ENCODE peak calls at places on chromosome 14, in seven cellular contexts. X, E, B, K, W, H and A are unnamed samples.

GRCh38 chr14:61218765-61219164 is 62.4 kb downstream of the TMEM30B start:
- DNase-seq in X (no peak), B (no peak), K (no peak), W (no peak), E (no peak), H (peak; percentile 61), A (no peak)

GRCh38 chr14:23376477-23377200 is at the start of gene CMTM5:
- DNase-seq in H (peak; percentile 58), K (no peak), W (no peak), X (no peak), B (no peak), E (no peak), A (no peak)

GRCh38 chr14:37623552-37623951 is 28.1 kb downstream of the TTC6 start:
- DNase-seq in K (peak; percentile 63), X (no peak), E (peak; percentile 81), H (no peak), B (no peak), W (no peak), A (no peak)

GRCh38 chr14:61514006-61514830 is 181.1 kb upstream of the HIF1A start:
- DNase-seq in W (no peak), B (no peak), K (no peak), E (peak; percentile 37), H (peak; percentile 49), X (no peak), A (no peak)

GRCh38 chr14:95039259-95039992 is 117.9 kb downstream of the DICER1 start:
- DNase-seq in E (no peak), K (no peak), H (no peak), X (peak; percentile 20), W (no peak), B (no peak), A (peak; percentile 83)

GRCh38 chr14:33758545-33758944 is 192.3 kb downstream of the EGLN3 start:
- DNase-seq in E (no peak), W (no peak), H (no peak), K (no peak), B (no peak), X (no peak), A (no peak)

GRCh38 chr14:45426685-45427282 is 173.8 kb upstream of the MIS18BP1 start:
- DNase-seq in W (no peak), X (no peak), H (no peak), K (no peak), E (peak; percentile 34), B (no peak), A (no peak)

GRCh38 chr14:95850429-95850828 is 26.2 kb upstream of the TUNAR start:
- DNase-seq in W (no peak), X (no peak), H (no peak), K (no peak), B (no peak), E (no peak), A (no peak)

GRCh38 chr14:79424462-79424861 is 786.8 kb downstream of the DIO2 start:
- DNase-seq in W (no peak), E (peak; percentile 63), X (no peak), B (no peak), H (no peak), K (no peak), A (no peak)

GRCh38 chr14:61559641-61560201 is 135.6 kb upstream of the HIF1A start:
- DNase-seq in X (no peak), W (no peak), K (no peak), E (no peak), B (no peak), H (no peak), A (no peak)

GRCh38 chr14:81296263-81296923 is 75.6 kb upstream of the GTF2A1 start:
- DNase-seq in K (no peak), W (no peak), X (no peak), H (no peak), B (no peak), E (no peak), A (no peak)

GRCh38 chr14:34460841-34461240 is 1.2 kb downstream of the SPTSSA start:
- DNase-seq in X (no peak), K (no peak), H (no peak), W (no peak), E (peak; percentile 77), B (no peak), A (no peak)

GRCh38 chr14:64878775-64879634 is 702 bp downstream of the SPTB start:
- DNase-seq in X (no peak), W (peak; percentile 17), H (peak; percentile 40), K (no peak), B (no peak), E (no peak), A (peak; percentile 87)

GRCh38 chr14:39102265-39102968 is 618 bp downstream of the SEC23A start:
- DNase-seq in H (no peak), X (peak; percentile 38), W (no peak), E (peak; percentile 44), K (no peak), B (no peak), A (no peak)

GRCh38 chr14:34355584-34356266 is 106.3 kb downstream of the SPTSSA start:
- DNase-seq in B (no peak), H (peak; percentile 39), W (no peak), X (no peak), K (peak; percentile 64), E (peak; percentile 75), A (no peak)

GRCh38 chr14:91228112-91229004 is 16.1 kb downstream of the GPR68 start:
- DNase-seq in H (no peak), B (no peak), W (no peak), E (peak; percentile 84), K (no peak), X (no peak), A (no peak)

GRCh38 chr14:38297681-38298080 is 41.8 kb upstream of the CLEC14A start:
- DNase-seq in W (no peak), B (no peak), X (no peak), E (peak; percentile 71), K (no peak), H (no peak), A (no peak)

GRCh38 chr14:94850332-94851211 is 80.7 kb upstream of the GSC start:
- DNase-seq in W (peak; percentile 22), E (no peak), H (no peak), K (no peak), X (peak; percentile 41), B (peak; percentile 21), A (no peak)

GRCh38 chr14:50447491-50447890 is 50.8 kb upstream of the CDKL1 start:
- DNase-seq in B (no peak), E (peak; percentile 21), H (no peak), K (no peak), X (no peak), W (no peak), A (no peak)

GRCh38 chr14:99971087-99971928 is 93.9 kb upstream of the EVL start:
- DNase-seq in H (peak; percentile 83), W (peak; percentile 84), B (peak; percentile 81), K (peak; percentile 51), X (peak; percentile 86), E (peak; percentile 80), A (peak; percentile 89)
- TF ChIP-seq POLR2A in H (peak; percentile 28), W (peak; percentile 29), B (peak; percentile 53), K (no peak), X (no peak), E (no peak), A (peak; percentile 25)

GRCh38 chr14:68849416-68849815 is 56.5 kb upstream of the ZFP36L1 start:
- DNase-seq in K (no peak), W (no peak), B (no peak), H (peak; percentile 57), E (no peak), X (no peak), A (peak; percentile 19)

GRCh38 chr14:68843471-68844209 is 50.8 kb upstream of the ZFP36L1 start:
- DNase-seq in B (peak; percentile 86), H (peak; percentile 77), E (peak; percentile 57), W (peak; percentile 85), K (peak; percentile 73), X (peak; percentile 88), A (peak; percentile 96)

GRCh38 chr14:68848253-68848652 is 55.4 kb upstream of the ZFP36L1 start:
- DNase-seq in W (no peak), X (no peak), K (no peak), B (no peak), E (no peak), H (no peak), A (peak; percentile 53)

GRCh38 chr14:68844210-68844545 is 51.3 kb upstream of the ZFP36L1 start:
- DNase-seq in E (no peak), K (no peak), W (no peak), B (no peak), X (no peak), H (no peak), A (no peak)

DNA sequence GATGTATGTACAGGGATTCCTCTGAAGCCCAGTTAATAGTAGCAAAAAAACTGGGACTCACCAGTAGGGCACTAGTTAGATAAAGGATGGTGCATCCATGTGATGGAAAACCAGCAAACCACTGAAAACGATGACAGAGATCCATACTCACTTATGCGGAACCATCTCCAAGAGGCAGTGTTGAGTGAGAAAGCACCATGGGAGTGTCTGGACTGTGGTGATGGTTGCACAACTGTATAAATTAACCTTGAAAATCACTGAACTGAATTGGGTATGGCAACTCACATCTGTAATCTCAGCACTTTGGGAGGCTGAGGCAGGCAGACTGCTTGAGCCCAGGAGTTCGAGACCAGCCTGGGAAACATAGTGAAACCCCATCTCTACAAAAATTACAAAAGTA is 53.6 kb upstream of the ZFP36L1 start:
- DNase-seq in K (no peak), W (no peak), X (no peak), E (no peak), B (no peak), H (no peak), A (peak; percentile 82)
- H3K27ac ChIP-seq in K (no peak overlapping the region), W (no peak overlapping the region), X (no peak overlapping the region), E (no peak overlapping the region), B (no peak overlapping the region), H (no peak overlapping the region), A (no peak overlapping the region)

DNA sequence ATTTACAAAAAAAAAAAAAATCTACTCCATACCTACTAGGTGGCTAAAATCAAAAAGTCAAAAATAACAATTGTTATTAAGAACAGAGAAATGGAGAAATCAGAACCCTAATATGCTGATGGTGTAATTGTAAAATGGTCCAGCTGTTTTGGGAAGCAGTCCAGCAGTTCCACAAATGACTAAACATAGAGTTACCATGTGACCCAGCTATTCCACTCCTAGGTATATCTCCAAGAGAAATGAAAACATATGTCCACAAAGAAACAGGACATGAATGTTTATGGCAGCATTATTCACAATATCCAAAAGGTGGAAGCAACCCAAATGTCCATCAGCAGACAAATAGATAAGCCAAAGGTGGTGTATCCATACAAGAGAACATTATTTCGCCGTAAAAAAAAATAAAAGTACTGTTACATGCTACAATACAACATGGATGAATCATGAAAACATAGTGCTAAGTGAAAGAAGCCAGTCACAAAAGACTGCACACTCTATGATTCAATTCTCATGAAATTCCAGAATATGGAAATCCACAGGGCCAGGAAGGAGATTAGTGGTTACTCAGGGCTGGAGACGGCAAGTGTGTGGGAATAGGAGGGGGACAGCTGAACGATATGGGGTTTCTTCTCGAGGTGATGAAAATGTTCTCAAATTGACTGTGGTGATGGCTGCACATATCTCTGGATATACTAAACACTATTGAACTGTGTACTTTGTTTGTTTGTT is 9.1 kb upstream of the DPF3 start:
- DNase-seq in X (no peak), B (no peak), W (no peak), E (no peak), H (no peak), K (no peak), A (no peak)
- TF ChIP-seq CTCF in X (no peak), B (no peak), W (no peak), E (no peak), H (no peak), K (no peak), A (no peak)

DNA sequence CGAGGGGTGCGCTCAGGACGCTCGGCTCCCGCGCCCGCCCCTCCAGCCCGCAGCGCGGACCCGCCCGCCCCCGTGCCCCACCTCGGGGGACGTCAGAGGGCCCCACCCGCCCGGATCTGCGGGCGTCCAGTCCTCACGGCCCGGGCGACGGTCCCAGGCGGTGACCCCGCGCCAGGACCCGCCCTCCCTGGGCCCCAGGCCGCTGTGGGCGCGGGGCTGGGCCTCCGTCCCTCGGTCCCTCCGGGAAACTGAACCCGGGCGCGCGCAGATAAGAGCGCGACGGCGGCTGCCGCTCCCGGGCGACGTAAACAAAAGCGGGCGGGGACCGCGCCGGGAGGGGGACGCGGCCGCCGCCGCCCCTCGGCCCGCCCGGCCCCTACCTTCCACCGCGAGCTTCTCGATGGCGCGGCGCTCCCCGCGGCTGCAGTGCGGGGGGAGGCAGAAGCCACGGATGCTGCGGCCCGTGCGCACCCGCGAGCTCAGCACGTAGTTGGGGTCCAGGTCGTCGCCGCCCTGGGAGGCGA is 1.1 kb downstream of the CKB start:
- DNase-seq in K (no peak), W (no peak), H (no peak), X (peak; percentile 67), B (no peak), E (no peak), A (no peak)
- TF ChIP-seq POLR2A in K (no peak), W (no peak), H (no peak), X (no peak), B (no peak), E (no peak), A (no peak)